ENCODE peak calls at places on chromosomes 7 and 10, in four cellular contexts. O is SK-N-SH, R is H1, G is HepG2. Z is an unnamed sample.
A peak's percentile ranks its signal among the peaks of the same experiment; 100 is the strongest.

GRCh38 chr7:12583922-12584321 is 13.4 kb downstream of the SCIN start:
- DNase-seq in O (no peak), R (no peak), G (peak; percentile 27), Z (no peak)

GRCh38 chr10:83801983-83802382 is 337.3 kb upstream of the GHITM start:
- DNase-seq in G (no peak), R (no peak), O (no peak), Z (no peak)

GRCh38 chr7:145875267-145875666 is 241.3 kb upstream of the CNTNAP2 start:
- DNase-seq in R (no peak), G (no peak), O (no peak), Z (no peak)

GRCh38 chr7:90879924-90880323 is 283.8 kb downstream of the CDK14 start:
- DNase-seq in G (no peak), O (no peak), R (no peak), Z (no peak)

GRCh38 chr10:88987243-88987726 is 3.3 kb upstream of the FAS start:
- DNase-seq in R (no peak), G (no peak), O (no peak), Z (no peak)

GRCh38 chr7:30469303-30469702 is 9.3 kb downstream of the NOD1 start:
- DNase-seq in O (no peak), R (peak; percentile 66), G (peak; percentile 83), Z (no peak)

GRCh38 chr7:75536940-75537538 is 44.9 kb downstream of the SPDYE5 start:
- DNase-seq in R (no peak), G (no peak), O (no peak), Z (no peak)

GRCh38 chr7:93958651-93959050 is 37.1 kb downstream of the GNG11 start:
- DNase-seq in G (no peak), R (no peak), O (no peak), Z (no peak)

GRCh38 chr7:665251-665650 is 61.2 kb upstream of the DNAAF5 start:
- DNase-seq in O (peak; percentile 55), G (peak; percentile 8), R (peak; percentile 56), Z (no peak)

GRCh38 chr10:87054373-87055295 is 34.5 kb downstream of the FAM25A start:
- DNase-seq in O (peak; percentile 21), G (no peak), R (no peak), Z (no peak)

GRCh38 chr10:87872828-87873227 is 9.4 kb downstream of the PTEN start:
- DNase-seq in R (no peak), O (no peak), G (no peak), Z (no peak)

GRCh38 chr7:151051108-151051507 is 2.8 kb downstream of the ASIC3 start:
- DNase-seq in O (no peak), R (peak; percentile 92), G (no peak), Z (no peak)

GRCh38 chr7:65387893-65388292 is 14.2 kb downstream of the ZNF92 start:
- DNase-seq in G (no peak), O (no peak), R (no peak), Z (peak; percentile 20)

GRCh38 chr10:64733980-64734379 is 1212.8 kb downstream of the REEP3 start:
- DNase-seq in G (peak; percentile 32), R (no peak), O (peak; percentile 22), Z (no peak)

GRCh38 chr10:101091546-101092290 is 29.9 kb downstream of the KAZALD1 start:
- DNase-seq in G (no peak), O (no peak), R (no peak), Z (no peak)

GRCh38 chr10:101090597-101090996 is 28.8 kb downstream of the KAZALD1 start:
- DNase-seq in O (no peak), R (no peak), G (no peak), Z (no peak)

GRCh38 chr10:101087965-101088364 is 26.2 kb downstream of the KAZALD1 start:
- DNase-seq in G (no peak), O (peak; percentile 58), R (no peak), Z (no peak)

GRCh38 chr10:101087376-101087775 is 25.6 kb downstream of the KAZALD1 start:
- DNase-seq in R (no peak), O (no peak), G (no peak), Z (no peak)

DNA sequence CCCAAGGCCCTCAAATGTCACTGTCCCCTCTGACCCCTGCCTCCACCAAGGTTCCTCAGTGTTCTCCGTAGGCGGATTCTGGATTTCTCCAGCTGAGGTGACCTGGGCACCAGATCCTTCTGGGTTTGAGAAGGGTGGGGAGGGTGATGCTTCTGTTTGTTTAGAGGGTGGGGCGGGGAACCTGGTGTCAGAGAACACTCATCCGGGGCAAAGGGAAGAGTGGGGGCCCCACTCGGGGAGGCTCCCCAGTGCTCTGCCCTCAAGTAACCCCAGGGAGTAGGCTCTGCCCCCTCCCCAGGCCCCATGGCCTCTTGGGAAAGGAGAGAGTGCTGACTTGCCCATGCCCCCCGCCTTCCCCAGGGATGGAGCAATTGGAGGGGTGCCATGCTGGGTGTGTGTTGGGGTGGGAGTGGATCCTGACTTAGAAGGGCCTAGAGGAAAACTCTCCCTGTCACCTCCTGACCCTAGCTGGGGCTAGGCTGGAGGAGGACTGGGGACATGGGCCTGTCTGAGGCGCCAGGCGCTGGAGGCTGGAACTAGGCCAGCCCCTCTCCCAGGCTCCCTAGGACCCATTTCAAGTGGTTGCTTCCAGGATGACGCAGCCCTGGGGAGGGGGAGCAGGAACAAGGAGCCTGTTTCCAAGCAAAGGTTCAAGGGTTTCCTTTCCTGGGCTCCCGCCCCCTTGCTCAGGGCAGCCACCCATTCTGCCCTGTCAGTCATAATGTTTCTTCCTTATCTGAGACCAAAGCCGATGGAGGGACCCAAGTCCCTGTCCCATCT is 27.9 kb downstream of the KAZALD1 start:
- DNase-seq in R (no peak), G (no peak), O (no peak), Z (no peak)
- TF ChIP-seq TAF1 in R (no peak), G (no peak), O (no peak), Z (no peak)

DNA sequence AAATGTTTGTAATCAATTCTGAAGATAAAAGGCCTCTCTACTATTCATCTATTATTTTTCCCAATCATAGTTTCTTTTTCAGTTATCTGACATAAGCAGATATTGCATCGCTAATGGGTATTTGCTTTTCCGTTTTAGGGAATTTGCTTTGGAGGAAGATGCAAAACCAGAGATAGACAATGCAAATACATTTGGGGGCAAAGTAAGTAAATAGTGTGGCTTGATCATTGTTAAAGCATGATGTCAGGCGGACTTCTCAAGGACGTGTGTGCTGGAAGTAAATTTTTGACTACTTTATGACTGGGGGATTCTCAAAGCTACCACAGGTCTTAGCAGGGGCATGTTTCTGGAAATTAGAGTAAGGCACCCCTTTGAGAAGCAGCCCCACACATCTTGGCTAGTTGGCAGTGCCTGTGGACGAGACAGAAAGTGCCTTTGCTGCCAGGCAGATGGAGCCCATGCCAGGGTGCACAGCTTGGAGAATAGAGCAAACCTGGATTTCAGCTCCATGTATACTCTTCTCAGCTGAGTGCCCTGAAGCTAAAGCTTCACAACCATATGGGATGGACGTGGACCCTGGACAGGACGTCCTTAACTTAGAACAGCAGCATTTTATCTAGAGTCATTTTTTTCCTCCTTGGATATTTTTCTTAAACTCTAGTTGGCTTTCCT is 68.6 kb downstream of the SRI start:
- DNase-seq in R (no peak), G (peak; percentile 84), O (no peak), Z (no peak)
- H3K4me2 ChIP-seq in R (no peak overlapping the region), G (peak overlapping the region; percentile 39), O (no peak overlapping the region), Z (no peak overlapping the region)

GRCh38 chr7:100372694-100373093 is 593 bp upstream of the PILRA start:
- DNase-seq in R (no peak), G (no peak), O (no peak), Z (no peak)

GRCh38 chr7:100370746-100371145 is 2.5 kb upstream of the PILRA start:
- DNase-seq in R (no peak), G (no peak), O (no peak), Z (no peak)

GRCh38 chr7:100371561-100372171 is 1.6 kb upstream of the PILRA start:
- DNase-seq in G (no peak), R (no peak), O (no peak), Z (no peak)

GRCh38 chr7:100373261-100373831 is at the start of gene PILRA:
- DNase-seq in O (no peak), G (no peak), R (no peak), Z (no peak)

GRCh38 chr7:100372256-100372655 is 1.0 kb upstream of the PILRA start:
- DNase-seq in O (no peak), G (no peak), R (no peak), Z (no peak)
- TF ChIP-seq TAF1 in O (no peak), G (no peak), R (no peak), Z (no peak)

GRCh38 chr7:24842029-24842428 is 84.8 kb upstream of the GSDME start:
- DNase-seq in O (no peak), G (no peak), R (no peak), Z (no peak)
- H3K4me2 ChIP-seq in O (peak overlapping the region; percentile 49), G (no peak overlapping the region), R (no peak overlapping the region), Z (peak overlapping the region; percentile 60)

GRCh38 chr7:40197527-40197926 is 62.7 kb downstream of the SUGCT start:
- DNase-seq in R (no peak), O (no peak), G (no peak), Z (no peak)
- TF ChIP-seq TAF1 in R (no peak), O (no peak), G (no peak), Z (no peak)

GRCh38 chr10:31032515-31033132 is 959 bp upstream of the ZNF438 start:
- DNase-seq in R (no peak), O (no peak), G (no peak), Z (no peak)
- H3K4me2 ChIP-seq in R (peak overlapping the region; percentile 85), O (peak overlapping the region; percentile 79), G (peak overlapping the region; percentile 78), Z (peak overlapping the region; percentile 99)

DNA sequence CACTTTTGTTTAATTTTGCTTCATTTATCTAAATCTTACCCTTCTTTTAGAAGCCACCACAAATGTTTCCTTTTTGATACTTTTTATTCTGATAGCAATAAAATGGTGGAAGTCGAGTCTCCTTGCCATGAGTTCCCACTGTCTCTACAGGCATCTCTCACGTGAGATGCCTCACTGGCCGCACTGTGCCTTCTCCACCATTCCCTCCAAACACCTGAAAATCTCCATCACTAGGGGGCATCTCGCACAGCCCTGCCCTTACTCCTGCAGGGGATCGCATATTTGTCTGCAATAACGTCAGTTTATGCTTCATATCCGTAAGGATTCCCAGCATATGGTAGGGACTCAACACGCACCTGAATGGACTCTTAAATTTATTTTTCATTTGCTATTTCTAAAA is 56.3 kb upstream of the NCAPG2 start:
- DNase-seq in O (no peak), R (peak; percentile 38), G (peak; percentile 15), Z (no peak)
- TF ChIP-seq TAF1 in O (no peak), R (no peak), G (no peak), Z (no peak)

GRCh38 chr7:80873140-80873539 is 45.7 kb downstream of the SEMA3C start:
- DNase-seq in R (no peak), O (no peak), G (no peak), Z (no peak)

GRCh38 chr7:80879849-80880248 is 39.0 kb downstream of the SEMA3C start:
- DNase-seq in G (no peak), O (no peak), R (no peak), Z (no peak)

GRCh38 chr7:80870806-80871205 is 48.0 kb downstream of the SEMA3C start:
- DNase-seq in O (no peak), G (no peak), R (no peak), Z (no peak)

GRCh38 chr7:80876894-80877414 is 41.9 kb downstream of the SEMA3C start:
- DNase-seq in O (peak; percentile 34), G (no peak), R (no peak), Z (no peak)

DNA sequence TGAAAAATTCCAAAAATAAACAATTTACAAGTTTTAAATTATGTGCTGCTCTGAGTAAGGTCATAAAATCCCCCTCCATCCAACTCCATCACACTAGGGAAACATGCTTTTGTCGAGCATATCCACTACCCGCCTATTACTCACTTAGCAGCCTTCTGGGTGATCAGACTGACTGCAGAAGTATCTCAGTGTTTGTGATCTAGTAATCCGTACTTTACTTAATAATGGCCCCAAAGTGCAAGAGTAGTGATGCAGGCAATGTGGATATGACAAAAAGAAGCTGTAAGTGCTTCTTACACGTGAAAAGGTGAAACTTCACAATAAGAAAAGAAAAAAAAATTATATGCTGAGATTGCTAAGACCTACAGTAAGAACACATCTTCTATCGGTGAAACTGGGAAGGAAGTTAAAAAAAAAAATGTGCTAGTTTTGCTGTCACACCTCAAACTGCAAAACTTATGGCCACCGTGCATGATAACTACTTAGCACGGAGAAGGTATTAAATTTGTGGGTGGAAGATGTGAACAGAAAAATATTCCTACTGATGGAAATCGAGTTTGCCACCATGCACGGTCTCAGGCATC is 43.2 kb downstream of the SEMA3C start:
- DNase-seq in R (no peak), O (no peak), G (no peak), Z (no peak)
- H3K4me2 ChIP-seq in R (no peak overlapping the region), O (no peak overlapping the region), G (no peak overlapping the region), Z (no peak overlapping the region)

Z was measured in GM12878.